ENCODE peak calls at places on chromosomes 16 and 17, in ten cellular contexts. O, I, R, S, Q, H, M, F, B and W are unnamed samples.

GRCh38 chr16:57538235-57538711 is 1.9 kb upstream of the CCDC102A start:
- DNase-seq in R (no peak), S (no peak), O (no peak), H (no peak), M (no peak), Q (no peak), I (no peak), B (no peak), F (peak), W (no peak)

GRCh38 chr16:11901091-11901490 is 14.7 kb downstream of the GSPT1 start:
- DNase-seq in M (no peak), O (no peak), H (no peak), R (no peak), I (no peak), Q (no peak), F (no peak), B (no peak), S (no peak), W (no peak)

GRCh38 chr16:9055661-9056060 is 35.8 kb upstream of the HAPSTR1 start:
- DNase-seq in Q (no peak), R (no peak), B (no peak), O (no peak), M (no peak), S (no peak), I (no peak), H (no peak), F (no peak), W (no peak)

GRCh38 chr16:86048882-86049585 is 150.1 kb downstream of the IRF8 start:
- DNase-seq in O (no peak), R (no peak), M (no peak), I (no peak), S (peak), F (no peak), B (no peak), Q (peak), H (no peak), W (no peak)

GRCh38 chr17:4362141-4362540 is 4.3 kb downstream of the UBE2G1 start:
- DNase-seq in R (peak), Q (peak), O (no peak), I (no peak), S (no peak), F (no peak), B (no peak), H (no peak), M (no peak), W (no peak)

GRCh38 chr16:50269061-50269705 is 2.8 kb downstream of the ADCY7 start:
- DNase-seq in B (no peak), R (no peak), O (no peak), I (no peak), S (no peak), H (no peak), Q (no peak), M (no peak), F (no peak), W (no peak)

GRCh38 chr16:56974549-56975300 is 13.0 kb downstream of the CETP start:
- DNase-seq in M (no peak), O (no peak), R (no peak), S (no peak), H (no peak), I (no peak), F (no peak), B (no peak), Q (no peak), W (no peak)

GRCh38 chr17:72576289-72576759 is 455.5 kb downstream of the SOX9 start:
- DNase-seq in R (no peak), I (no peak), M (no peak), S (no peak), F (no peak), O (no peak), B (no peak), H (no peak), Q (no peak), W (no peak)

GRCh38 chr16:73157861-73158260 is 109.9 kb upstream of the ZFHX3 start:
- DNase-seq in F (no peak), O (no peak), H (no peak), B (no peak), S (no peak), M (no peak), R (no peak), Q (no peak), I (no peak), W (no peak)

GRCh38 chr17:2484876-2485275 is 26.8 kb downstream of the METTL16 start:
- DNase-seq in B (no peak), Q (no peak), S (no peak), O (no peak), M (no peak), I (no peak), R (no peak), F (no peak), H (no peak), W (no peak)

GRCh38 chr16:24734382-24734781 is 4.9 kb downstream of the TNRC6A start:
- DNase-seq in R (peak), H (no peak), B (no peak), S (no peak), F (no peak), O (no peak), Q (no peak), I (no peak), M (no peak), W (no peak)

GRCh38 chr17:58219789-58220183 is 731 bp upstream of the MKS1 start:
- DNase-seq in S (no peak), R (no peak), O (no peak), F (no peak), B (no peak), M (no peak), I (no peak), Q (no peak), H (no peak), W (no peak)

GRCh38 chr16:3984111-3985060 is 103.9 kb upstream of the CREBBP start:
- DNase-seq in H (no peak), M (no peak), Q (no peak), S (no peak), B (no peak), I (no peak), R (no peak), O (no peak), F (no peak), W (no peak)

GRCh38 chr17:43556292-43556691 is 10.2 kb upstream of the ETV4 start:
- DNase-seq in Q (no peak), O (no peak), I (no peak), M (no peak), R (peak), H (no peak), B (no peak), S (peak), F (peak), W (peak)

GRCh38 chr17:48483004-48483403 is 47.8 kb downstream of the HOXB1 start:
- DNase-seq in S (no peak), M (no peak), F (no peak), Q (no peak), H (no peak), B (no peak), O (no peak), R (no peak), I (no peak), W (no peak)

GRCh38 chr16:81612351-81613170 is 166.5 kb upstream of the PLCG2 start:
- DNase-seq in F (no peak), S (no peak), R (no peak), H (no peak), B (no peak), I (no peak), Q (no peak), O (no peak), M (no peak), W (no peak)

GRCh38 chr17:28385037-28385797 is 13.7 kb downstream of the SARM1 start:
- DNase-seq in H (no peak), I (no peak), O (no peak), S (peak), M (no peak), Q (no peak), F (peak), B (no peak), R (no peak), W (no peak)

GRCh38 chr17:77499699-77500435 is 359.1 kb downstream of the SEC14L1 start:
- DNase-seq in Q (no peak), I (no peak), F (no peak), B (no peak), H (no peak), S (no peak), O (no peak), M (no peak), R (no peak), W (no peak)

GRCh38 chr16:1363501-1364041 is 11.8 kb downstream of the GNPTG start:
- DNase-seq in M (peak), R (peak), B (no peak), Q (peak), O (peak), H (peak), I (peak), S (no peak), F (peak), W (no peak)

GRCh38 chr16:239948-240277 is 5.3 kb downstream of the FAM234A start:
- DNase-seq in O (no peak), Q (no peak), H (no peak), M (no peak), S (no peak), B (no peak), I (no peak), F (no peak), R (peak), W (no peak)

GRCh38 chr16:86476956-86477530 is 33.3 kb upstream of the FOXF1 start:
- DNase-seq in R (peak), F (no peak), B (no peak), S (no peak), M (no peak), I (no peak), H (no peak), Q (no peak), O (no peak), W (no peak)

GRCh38 chr17:65967372-65967771 is 224.6 kb downstream of the CEP112 start:
- DNase-seq in B (no peak), I (no peak), R (no peak), H (no peak), Q (no peak), F (no peak), O (no peak), S (no peak), M (no peak), W (no peak)

GRCh38 chr17:77958716-77959215 is 263 bp downstream of the TNRC6C start:
- DNase-seq in I (no peak), R (no peak), S (no peak), O (peak), M (no peak), H (peak), B (no peak), F (no peak), Q (peak), W (no peak)

GRCh38 chr17:79698086-79698690 is 32.6 kb upstream of the ENPP7 start:
- DNase-seq in H (no peak), I (no peak), M (no peak), R (no peak), B (no peak), Q (no peak), O (no peak), S (no peak), F (no peak), W (no peak)

GRCh38 chr17:4576729-4577322 is 7.5 kb upstream of the SMTNL2 start:
- DNase-seq in H (no peak), Q (no peak), S (no peak), I (no peak), B (no peak), R (peak), M (no peak), F (no peak), O (no peak), W (no peak)

GRCh38 chr17:48071654-48072053 is 23.5 kb downstream of the NFE2L1 start:
- DNase-seq in B (no peak), S (no peak), Q (no peak), R (no peak), H (no peak), M (no peak), O (no peak), I (no peak), F (no peak), W (no peak)

GRCh38 chr16:70703041-70703834 is 17.4 kb upstream of the MTSS2 start:
- DNase-seq in B (peak), F (no peak), S (no peak), Q (no peak), R (peak), O (no peak), I (no peak), H (no peak), M (no peak), W (no peak)

GRCh38 chr16:89737341-89738071 is 16.2 kb downstream of the ZNF276 start:
- DNase-seq in H (no peak), F (no peak), I (peak), Q (no peak), R (no peak), O (no peak), M (no peak), B (no peak), S (no peak), W (no peak)

GRCh38 chr17:48598727-48599126 is 5.1 kb upstream of the HOXB5 start:
- DNase-seq in Q (no peak), I (no peak), M (no peak), R (no peak), B (no peak), H (no peak), O (no peak), S (no peak), F (no peak), W (no peak)

GRCh38 chr17:31859487-31860008 is 504 bp upstream of the COPRS start:
- DNase-seq in F (no peak), I (no peak), S (no peak), M (no peak), B (no peak), R (no peak), Q (no peak), O (no peak), H (no peak), W (no peak)

GRCh38 chr17:83010323-83011200 is 68.8 kb upstream of the METRNL start:
- DNase-seq in R (peak), S (no peak), Q (no peak), O (no peak), F (no peak), B (no peak), M (no peak), I (no peak), H (no peak), W (no peak)

GRCh38 chr16:11557811-11558210 is 28.9 kb downstream of the LITAF start:
- DNase-seq in M (no peak), H (no peak), F (no peak), O (no peak), B (no peak), Q (no peak), S (no peak), I (no peak), R (no peak), W (no peak)

GRCh38 chr17:39676198-39676819 is 8.1 kb downstream of the PNMT start:
- DNase-seq in H (peak), S (no peak), M (no peak), Q (peak), R (no peak), O (no peak), I (no peak), F (peak), B (no peak), W (no peak)

GRCh38 chr16:56848955-56849689 is 15.9 kb upstream of the SLC12A3 start:
- DNase-seq in B (peak), S (peak), O (no peak), I (no peak), Q (peak), M (no peak), H (no peak), R (peak), F (no peak), W (no peak)